ENCODE peak calls at places on chromosomes 11 and 22, in five cellular contexts. G, N, V, I and R are unnamed samples.

GRCh38 chr11:27700351-27701261 is at the start of gene BDNF:
- DNase-seq in G (no peak), I (no peak), V (peak; percentile 71), N (no peak), R (no peak)

GRCh38 chr11:122784325-122785155 is 53.8 kb upstream of the CRTAM start:
- DNase-seq in V (peak; percentile 97), N (peak; percentile 92), G (peak; percentile 63), I (peak; percentile 41), R (no peak)

GRCh38 chr11:116078101-116078561 is 573.9 kb upstream of the CADM1 start:
- DNase-seq in I (no peak), N (no peak), V (no peak), G (no peak), R (peak; percentile 58)

GRCh38 chr11:92765418-92765817 is 204.0 kb upstream of the MTNR1B start:
- DNase-seq in I (no peak), V (no peak), G (no peak), N (no peak), R (no peak)

GRCh38 chr11:36249271-36249670 is 40.0 kb downstream of the COMMD9 start:
- DNase-seq in V (peak; percentile 91), I (no peak), G (no peak), N (peak; percentile 93), R (no peak)

GRCh38 chr22:35749808-35750207 is 32.1 kb downstream of the APOL5 start:
- DNase-seq in I (no peak), N (no peak), V (no peak), G (no peak), R (peak; percentile 69)

GRCh38 chr11:26580929-26581328 is 8.9 kb upstream of the MUC15 start:
- DNase-seq in G (no peak), V (peak; percentile 20), N (no peak), I (no peak), R (no peak)

GRCh38 chr11:112525270-112525669 is 264.6 kb upstream of the PLET1 start:
- DNase-seq in G (no peak), V (peak; percentile 66), N (peak; percentile 35), I (peak; percentile 60), R (peak; percentile 11)

GRCh38 chr11:125951731-125952130 is 5.9 kb downstream of the VSIG10L2 start:
- DNase-seq in G (peak; percentile 62), I (peak; percentile 72), V (no peak), N (no peak), R (peak; percentile 53)

GRCh38 chr11:10550503-10550902 is 9.5 kb upstream of the RNF141 start:
- DNase-seq in N (peak; percentile 63), G (no peak), V (peak; percentile 86), I (no peak), R (no peak)

GRCh38 chr11:6703247-6704063 is 20.3 kb upstream of the MRPL17 start:
- DNase-seq in V (peak; percentile 88), G (peak; percentile 35), I (peak; percentile 73), N (peak; percentile 65), R (peak; percentile 64)

GRCh38 chr11:72684236-72684912 is 10.2 kb upstream of the PDE2A start:
- DNase-seq in V (peak; percentile 89), N (peak; percentile 53), G (peak; percentile 64), I (peak; percentile 93), R (peak; percentile 77)

GRCh38 chr22:30704978-30705377 is 10.3 kb downstream of the OSBP2 start:
- DNase-seq in V (no peak), I (no peak), N (no peak), G (no peak), R (no peak)

GRCh38 chr22:32528984-32529982 is 54.7 kb downstream of the FBXO7 start:
- DNase-seq in N (peak; percentile 57), I (peak; percentile 96), G (peak; percentile 87), V (peak; percentile 93), R (peak; percentile 84)

GRCh38 chr22:17891427-17892167 is 117.3 kb upstream of the BID start:
- DNase-seq in I (peak; percentile 80), G (no peak), N (no peak), V (no peak), R (peak; percentile 73)

GRCh38 chr11:73143126-73143838 is 1.2 kb upstream of the FCHSD2 start:
- DNase-seq in V (peak; percentile 22), G (no peak), N (no peak), I (no peak), R (no peak)

GRCh38 chr22:48870436-48870835 is 957.2 kb downstream of the BRD1 start:
- DNase-seq in I (no peak), V (no peak), N (no peak), G (no peak), R (no peak)

GRCh38 chr22:29478326-29479276 is 1.4 kb upstream of the NEFH start:
- DNase-seq in V (peak; percentile 51), I (no peak), N (no peak), G (no peak), R (no peak)

GRCh38 chr11:72239849-72240460 is 4.0 kb downstream of the PHOX2A start:
- DNase-seq in N (no peak), V (peak; percentile 85), I (peak; percentile 91), G (peak; percentile 55), R (peak; percentile 54)

GRCh38 chr11:133830931-133831907 is 14.1 kb downstream of the SPATA19 start:
- DNase-seq in N (no peak), V (peak; percentile 3), G (no peak), I (no peak), R (no peak)

DNA sequence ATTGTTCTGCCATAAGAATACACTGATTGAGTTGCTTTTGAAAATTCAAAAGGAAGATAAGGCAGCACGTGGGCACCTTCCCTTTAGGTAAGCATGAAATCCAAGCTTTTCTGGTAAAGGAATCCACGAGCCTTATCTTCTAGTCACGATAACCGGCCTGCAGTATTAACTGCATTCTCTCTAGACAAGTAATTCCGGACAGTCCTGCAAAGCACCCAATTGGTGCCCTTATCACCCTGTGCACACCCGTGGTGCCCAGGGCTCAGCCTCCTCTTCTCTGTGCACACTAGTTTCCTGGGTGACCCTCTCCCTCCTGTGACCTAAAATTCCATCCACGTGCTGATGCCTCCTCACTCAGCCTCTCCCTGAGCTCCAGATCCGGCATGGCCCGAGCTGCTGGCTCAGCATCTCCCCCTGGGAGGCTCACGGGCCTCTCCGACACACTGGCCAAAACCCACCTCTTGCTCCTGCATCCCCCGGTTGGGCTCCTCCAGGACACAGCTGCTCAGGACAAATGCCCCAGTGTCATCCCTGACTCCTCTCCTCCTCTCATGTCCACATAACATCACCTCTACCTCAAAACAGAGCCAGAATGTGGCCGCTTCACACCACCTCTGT is 63.7 kb downstream of the PACSIN2 start:
- DNase-seq in I (no peak), G (no peak), V (no peak), N (no peak), R (no peak)
- H3K4me1 ChIP-seq in I (peaks cover 16% of the 10 kb centered on the region), G (no peaks in the 10 kb centered on the region), V (peaks cover 11% of the 10 kb centered on the region), N (peaks cover 42% of the 10 kb centered on the region), R (peaks cover 6% of the 10 kb centered on the region)

GRCh38 chr22:28185130-28185529 is 266.1 kb upstream of the PITPNB start:
- DNase-seq in I (no peak), N (no peak), V (no peak), G (no peak), R (no peak)
- H3K4me3 ChIP-seq in I (no peak overlapping the region), N (no peak overlapping the region), V (no peak overlapping the region), G (no peak overlapping the region), R (no peak overlapping the region)

GRCh38 chr11:120346233-120346632 is 10.0 kb downstream of the ARHGEF12 start:
- DNase-seq in I (no peak), G (no peak), V (no peak), N (no peak), R (no peak)
- H3K4me1 ChIP-seq in I (peaks cover 10% of the 10 kb centered on the region), G (no peaks in the 10 kb centered on the region), V (peaks cover 47% of the 10 kb centered on the region), N (peaks cover 20% of the 10 kb centered on the region), R (peaks cover 9% of the 10 kb centered on the region)

DNA sequence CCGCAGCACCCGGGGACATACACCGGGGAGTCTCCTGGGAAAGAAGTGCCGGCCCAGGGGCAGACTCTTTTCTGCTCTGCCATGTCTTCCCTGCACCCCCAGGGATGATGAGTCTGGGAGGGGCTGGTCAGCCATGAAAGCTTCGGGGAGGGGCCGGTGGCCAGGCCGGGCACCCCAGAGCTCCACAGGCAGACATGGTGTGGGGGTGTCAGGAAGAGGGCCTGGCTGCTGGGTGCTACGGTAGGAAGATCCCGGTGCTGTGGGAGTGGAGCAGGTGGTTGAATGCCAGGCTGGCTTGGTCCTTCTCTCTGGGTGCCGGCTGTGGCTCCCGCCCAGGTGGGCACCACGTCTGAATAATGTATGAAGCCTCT is 17.4 kb downstream of the LSP1 start:
- DNase-seq in G (no peak), V (no peak), N (no peak), I (no peak), R (no peak)
- H3K4me3 ChIP-seq in G (peak overlapping the region; percentile 30), V (no peak overlapping the region), N (no peak overlapping the region), I (no peak overlapping the region), R (no peak overlapping the region)

GRCh38 chr11:44611687-44612437 is 46.4 kb downstream of the CD82 start:
- DNase-seq in G (no peak), V (no peak), I (peak; percentile 39), N (peak; percentile 21), R (no peak)

GRCh38 chr11:44609783-44610155 is 44.3 kb downstream of the CD82 start:
- DNase-seq in N (no peak), I (no peak), V (no peak), G (no peak), R (no peak)

GRCh38 chr11:44610556-44610955 is 45.1 kb downstream of the CD82 start:
- DNase-seq in V (no peak), G (no peak), N (no peak), I (peak; percentile 15), R (no peak)

GRCh38 chr11:44609028-44609782 is 43.7 kb downstream of the CD82 start:
- DNase-seq in I (peak; percentile 29), N (no peak), V (peak; percentile 14), G (no peak), R (no peak)

GRCh38 chr11:44611088-44611487 is 45.6 kb downstream of the CD82 start:
- DNase-seq in N (no peak), I (no peak), G (no peak), V (peak; percentile 44), R (no peak)
- H3K4me1 ChIP-seq in N (no peaks in the 10 kb centered on the region), I (no peaks in the 10 kb centered on the region), G (no peaks in the 10 kb centered on the region), V (peaks cover 8% of the 10 kb centered on the region), R (no peaks in the 10 kb centered on the region)

GRCh38 chr22:44325718-44326548 is 13.2 kb upstream of the SHISAL1 start:
- DNase-seq in G (no peak), V (peak; percentile 79), I (peak; percentile 43), N (peak; percentile 31), R (no peak)
- H3K4me3 ChIP-seq in G (peak overlapping the region; percentile 39), V (peak overlapping the region; percentile 96), I (peak overlapping the region; percentile 75), N (peak overlapping the region; percentile 56), R (peak overlapping the region; percentile 51)

DNA sequence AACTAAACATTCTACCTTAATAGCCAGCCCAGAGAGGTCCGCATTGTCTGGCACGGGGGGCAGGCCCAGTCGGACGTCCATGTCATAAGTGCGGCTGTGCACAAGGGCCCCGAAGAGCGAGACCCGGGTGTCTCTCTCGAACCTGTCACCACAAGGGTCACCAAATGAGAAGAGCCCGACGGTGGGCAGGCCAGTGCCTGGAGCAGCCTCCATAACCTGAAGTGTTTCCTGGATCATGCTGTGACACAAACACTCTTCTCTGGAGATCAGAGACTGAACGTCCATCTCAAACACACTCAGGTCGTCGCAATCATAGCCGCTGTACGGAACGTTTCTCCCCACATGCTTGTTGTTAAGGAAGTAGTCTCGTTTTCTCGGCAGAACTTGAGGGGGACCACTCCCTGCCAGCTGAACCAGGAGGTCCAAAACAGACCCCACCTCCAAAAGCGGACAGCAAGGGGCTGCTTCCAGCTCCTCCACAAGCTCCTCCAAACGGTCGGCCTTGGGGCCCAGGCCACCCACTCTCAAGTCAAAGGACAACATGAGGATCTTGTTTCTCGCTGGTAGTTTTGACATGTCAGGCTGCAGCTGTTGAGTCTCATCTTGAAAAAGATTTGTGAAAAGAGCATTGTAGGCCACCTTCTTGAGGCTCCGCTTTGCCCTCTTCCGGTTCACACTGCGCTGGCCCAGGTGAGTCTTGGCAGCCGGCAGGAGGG is 961 bp downstream of the TUBGCP6 start:
- DNase-seq in G (no peak), N (no peak), I (no peak), V (peak; percentile 29), R (no peak)
- H3K4me1 ChIP-seq in G (peaks cover 41% of the 10 kb centered on the region), N (peaks cover 23% of the 10 kb centered on the region), I (no peaks in the 10 kb centered on the region), V (peaks cover 12% of the 10 kb centered on the region), R (peaks cover 14% of the 10 kb centered on the region)